ENCODE peak calls at places on chromosomes 5 and 9, in four cellular contexts. One of them, this sample, is unnamed.

GRCh38 chr9:82890865-82891264 is 172.1 kb downstream of the RASEF start:
- ATAC-seq in K562: no peak
- ATAC-seq in upper lobe of left lung: no peak
- ATAC-seq in HepG2: no peak
- ATAC-seq in this sample: no peak

GRCh38 chr9:13278368-13279246 is 885 bp downstream of the MPDZ start:
- ATAC-seq in K562: peak; percentile 77
- ATAC-seq in upper lobe of left lung: peak; percentile 77
- ATAC-seq in HepG2: peak; percentile 87
- ATAC-seq in this sample: peak; percentile 60

GRCh38 chr5:40700116-40700822 is 20.6 kb downstream of the PTGER4 start:
- ATAC-seq in K562: peak; percentile 49
- ATAC-seq in upper lobe of left lung: no peak
- ATAC-seq in HepG2: no peak
- ATAC-seq in this sample: no peak

GRCh38 chr5:121503111-121503840 is 348.4 kb upstream of the FTMT start:
- ATAC-seq in K562: no peak
- ATAC-seq in upper lobe of left lung: no peak
- ATAC-seq in HepG2: no peak
- ATAC-seq in this sample: no peak

GRCh38 chr9:19116391-19116790 is 10.9 kb downstream of the PLIN2 start:
- ATAC-seq in K562: peak; percentile 11
- ATAC-seq in upper lobe of left lung: no peak
- ATAC-seq in HepG2: no peak
- ATAC-seq in this sample: peak; percentile 32

GRCh38 chr5:140429724-140430123 is 28.1 kb downstream of the ANKHD1 start:
- ATAC-seq in K562: peak; percentile 9
- ATAC-seq in upper lobe of left lung: no peak
- ATAC-seq in HepG2: no peak
- ATAC-seq in this sample: no peak

GRCh38 chr5:88248743-88249540 is 19.7 kb downstream of the TMEM161B start:
- ATAC-seq in K562: no peak
- ATAC-seq in upper lobe of left lung: no peak
- ATAC-seq in HepG2: no peak
- ATAC-seq in this sample: no peak

GRCh38 chr5:113678202-113678601 is 164.7 kb downstream of the YTHDC2 start:
- ATAC-seq in K562: no peak
- ATAC-seq in upper lobe of left lung: no peak
- ATAC-seq in HepG2: no peak
- ATAC-seq in this sample: no peak

GRCh38 chr9:107730691-107731090 is 241.1 kb upstream of the KLF4 start:
- ATAC-seq in K562: no peak
- ATAC-seq in upper lobe of left lung: no peak
- ATAC-seq in HepG2: no peak
- ATAC-seq in this sample: no peak

GRCh38 chr5:55446690-55447351 is 87.9 kb downstream of the PLPP1 start:
- ATAC-seq in K562: no peak
- ATAC-seq in upper lobe of left lung: no peak
- ATAC-seq in HepG2: no peak
- ATAC-seq in this sample: no peak

GRCh38 chr5:18811616-18812015 is 1176.4 kb downstream of the CDH18 start:
- ATAC-seq in K562: no peak
- ATAC-seq in upper lobe of left lung: no peak
- ATAC-seq in HepG2: no peak
- ATAC-seq in this sample: no peak

GRCh38 chr5:163565931-163566608 is 60.7 kb downstream of the MAT2B start:
- ATAC-seq in K562: peak; percentile 60
- ATAC-seq in upper lobe of left lung: no peak
- ATAC-seq in HepG2: peak; percentile 94
- ATAC-seq in this sample: peak; percentile 41

GRCh38 chr9:108580021-108580439 is 275.8 kb downstream of the ACTL7B start:
- ATAC-seq in K562: no peak
- ATAC-seq in upper lobe of left lung: no peak
- ATAC-seq in HepG2: no peak
- ATAC-seq in this sample: no peak

GRCh38 chr5:90056911-90057705 is 352.4 kb downstream of the CETN3 start:
- ATAC-seq in K562: no peak
- ATAC-seq in upper lobe of left lung: no peak
- ATAC-seq in HepG2: no peak
- ATAC-seq in this sample: no peak

GRCh38 chr9:116626762-116627161 is 60.3 kb upstream of the TRIM32 start:
- ATAC-seq in K562: no peak
- ATAC-seq in upper lobe of left lung: no peak
- ATAC-seq in HepG2: no peak
- ATAC-seq in this sample: no peak

GRCh38 chr5:77444356-77444755 is 47.8 kb downstream of the WDR41 start:
- ATAC-seq in K562: no peak
- ATAC-seq in upper lobe of left lung: no peak
- ATAC-seq in HepG2: no peak
- ATAC-seq in this sample: no peak

GRCh38 chr9:113931140-113931539 is 55.0 kb downstream of the ZNF618 start:
- ATAC-seq in K562: no peak
- ATAC-seq in upper lobe of left lung: no peak
- ATAC-seq in HepG2: no peak
- ATAC-seq in this sample: no peak

GRCh38 chr9:98057095-98057799 is 715 bp downstream of the NANS start:
- ATAC-seq in K562: peak; percentile 5
- ATAC-seq in upper lobe of left lung: no peak
- ATAC-seq in HepG2: no peak
- ATAC-seq in this sample: no peak

GRCh38 chr5:67381240-67381875 is 184.8 kb upstream of the CD180 start:
- ATAC-seq in K562: no peak
- ATAC-seq in upper lobe of left lung: no peak
- ATAC-seq in HepG2: no peak
- ATAC-seq in this sample: no peak

GRCh38 chr9:76426807-76427419 is 32.1 kb upstream of the GCNT1 start:
- ATAC-seq in K562: no peak
- ATAC-seq in upper lobe of left lung: no peak
- ATAC-seq in HepG2: no peak
- ATAC-seq in this sample: no peak

GRCh38 chr5:38845555-38846378 is at the start of gene OSMR:
- ATAC-seq in K562: peak; percentile 68
- ATAC-seq in upper lobe of left lung: peak; percentile 98
- ATAC-seq in HepG2: peak; percentile 89
- ATAC-seq in this sample: peak; percentile 97

GRCh38 chr9:8395022-8395421 is 595.4 kb upstream of the DMAC1 start:
- ATAC-seq in K562: no peak
- ATAC-seq in upper lobe of left lung: no peak
- ATAC-seq in HepG2: no peak
- ATAC-seq in this sample: no peak
- TF ChIP-seq POLR2AphosphoS5 in K562: no peak
- TF ChIP-seq POLR2AphosphoS5 in upper lobe of left lung: no peak
- TF ChIP-seq POLR2AphosphoS5 in HepG2: no peak
- TF ChIP-seq POLR2AphosphoS5 in this sample: no peak

DNA sequence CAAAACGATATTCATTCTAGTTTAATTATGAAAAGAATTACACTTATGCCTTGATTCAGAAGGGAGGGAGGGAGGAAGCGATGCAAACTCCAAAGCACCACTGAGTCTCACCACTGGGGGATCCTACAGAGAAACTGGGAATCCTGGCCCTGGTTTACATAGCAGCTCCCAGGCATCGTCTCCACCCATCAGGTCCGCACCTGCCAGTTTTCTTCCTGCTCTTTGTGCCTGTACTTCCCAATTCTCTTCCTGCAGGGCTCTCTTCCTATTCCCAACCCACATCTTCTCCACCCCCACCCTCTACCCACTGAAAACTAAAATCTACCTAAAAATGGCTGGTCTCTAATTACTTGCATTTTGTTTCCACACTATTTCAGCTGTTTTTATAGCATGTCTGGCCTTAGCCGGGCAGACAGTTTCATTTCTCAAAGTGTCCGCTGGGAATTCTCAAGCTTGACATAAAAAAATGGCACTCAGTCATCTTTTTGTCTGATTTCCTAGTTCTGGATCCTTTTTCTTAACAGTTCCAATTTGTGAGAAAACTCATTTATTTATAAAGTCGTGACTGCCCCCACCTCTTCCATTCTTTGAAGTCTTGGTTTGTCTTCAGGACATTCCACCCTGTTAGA is 1.6 kb upstream of the TNIP1 start:
- ATAC-seq in K562: peak; percentile 20
- ATAC-seq in upper lobe of left lung: no peak
- ATAC-seq in HepG2: no peak
- ATAC-seq in this sample: no peak
- TF ChIP-seq CTCF in K562: peak; percentile 48
- TF ChIP-seq CTCF in upper lobe of left lung: peak; percentile 13
- TF ChIP-seq CTCF in HepG2: peak; percentile 18
- TF ChIP-seq CTCF in this sample: peak; percentile 34

DNA sequence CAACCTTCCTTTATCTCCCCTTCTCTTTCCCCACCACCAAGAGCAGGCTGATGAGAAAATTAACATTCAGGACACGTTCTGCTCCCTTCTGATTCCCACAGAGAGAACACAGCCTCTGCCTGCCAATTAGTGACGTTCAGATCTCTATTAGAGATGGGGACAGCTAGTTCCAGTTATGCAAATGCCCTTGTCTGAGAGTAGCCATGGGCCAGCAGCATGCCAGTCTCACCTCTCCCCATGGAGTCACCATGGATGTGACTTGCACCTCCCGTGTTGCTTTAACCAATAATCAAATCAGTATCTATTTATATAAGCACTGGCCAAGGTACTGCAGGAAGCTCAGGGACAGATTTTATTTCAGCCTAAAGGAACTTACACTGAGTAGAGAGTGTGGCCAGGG is 61.3 kb downstream of the KCNIP1 start:
- ATAC-seq in K562: no peak
- ATAC-seq in upper lobe of left lung: no peak
- ATAC-seq in HepG2: no peak
- ATAC-seq in this sample: no peak
- TF ChIP-seq EP300 in K562: no peak
- TF ChIP-seq EP300 in upper lobe of left lung: no peak
- TF ChIP-seq EP300 in HepG2: no peak
- TF ChIP-seq EP300 in this sample: no peak

GRCh38 chr9:95763006-95763405 is 112.5 kb upstream of the ERCC6L2 start:
- ATAC-seq in K562: no peak
- ATAC-seq in upper lobe of left lung: no peak
- ATAC-seq in HepG2: no peak
- ATAC-seq in this sample: no peak

GRCh38 chr9:95764920-95765319 is 110.6 kb upstream of the ERCC6L2 start:
- ATAC-seq in K562: no peak
- ATAC-seq in upper lobe of left lung: no peak
- ATAC-seq in HepG2: peak; percentile 77
- ATAC-seq in this sample: no peak

GRCh38 chr9:95763983-95764382 is 111.5 kb upstream of the ERCC6L2 start:
- ATAC-seq in K562: no peak
- ATAC-seq in upper lobe of left lung: no peak
- ATAC-seq in HepG2: no peak
- ATAC-seq in this sample: no peak

GRCh38 chr9:95762322-95762721 is 113.2 kb upstream of the ERCC6L2 start:
- ATAC-seq in K562: no peak
- ATAC-seq in upper lobe of left lung: no peak
- ATAC-seq in HepG2: no peak
- ATAC-seq in this sample: no peak

GRCh38 chr9:95764490-95764889 is 111.0 kb upstream of the ERCC6L2 start:
- ATAC-seq in K562: no peak
- ATAC-seq in upper lobe of left lung: no peak
- ATAC-seq in HepG2: peak; percentile 60
- ATAC-seq in this sample: no peak
- TF ChIP-seq POLR2AphosphoS5 in K562: no peak
- TF ChIP-seq POLR2AphosphoS5 in upper lobe of left lung: no peak
- TF ChIP-seq POLR2AphosphoS5 in HepG2: no peak
- TF ChIP-seq POLR2AphosphoS5 in this sample: no peak

GRCh38 chr9:96178153-96178552 is 123.8 kb downstream of the HSD17B3 start:
- ATAC-seq in K562: no peak
- ATAC-seq in upper lobe of left lung: no peak
- ATAC-seq in HepG2: no peak
- ATAC-seq in this sample: no peak

GRCh38 chr9:96175001-96175400 is 127.0 kb downstream of the HSD17B3 start:
- ATAC-seq in K562: no peak
- ATAC-seq in upper lobe of left lung: no peak
- ATAC-seq in HepG2: peak; percentile 86
- ATAC-seq in this sample: no peak

GRCh38 chr9:96177719-96178028 is 124.3 kb downstream of the HSD17B3 start:
- ATAC-seq in K562: no peak
- ATAC-seq in upper lobe of left lung: no peak
- ATAC-seq in HepG2: no peak
- ATAC-seq in this sample: no peak

GRCh38 chr9:96173640-96174039 is 128.3 kb downstream of the HSD17B3 start:
- ATAC-seq in K562: no peak
- ATAC-seq in upper lobe of left lung: no peak
- ATAC-seq in HepG2: no peak
- ATAC-seq in this sample: no peak

DNA sequence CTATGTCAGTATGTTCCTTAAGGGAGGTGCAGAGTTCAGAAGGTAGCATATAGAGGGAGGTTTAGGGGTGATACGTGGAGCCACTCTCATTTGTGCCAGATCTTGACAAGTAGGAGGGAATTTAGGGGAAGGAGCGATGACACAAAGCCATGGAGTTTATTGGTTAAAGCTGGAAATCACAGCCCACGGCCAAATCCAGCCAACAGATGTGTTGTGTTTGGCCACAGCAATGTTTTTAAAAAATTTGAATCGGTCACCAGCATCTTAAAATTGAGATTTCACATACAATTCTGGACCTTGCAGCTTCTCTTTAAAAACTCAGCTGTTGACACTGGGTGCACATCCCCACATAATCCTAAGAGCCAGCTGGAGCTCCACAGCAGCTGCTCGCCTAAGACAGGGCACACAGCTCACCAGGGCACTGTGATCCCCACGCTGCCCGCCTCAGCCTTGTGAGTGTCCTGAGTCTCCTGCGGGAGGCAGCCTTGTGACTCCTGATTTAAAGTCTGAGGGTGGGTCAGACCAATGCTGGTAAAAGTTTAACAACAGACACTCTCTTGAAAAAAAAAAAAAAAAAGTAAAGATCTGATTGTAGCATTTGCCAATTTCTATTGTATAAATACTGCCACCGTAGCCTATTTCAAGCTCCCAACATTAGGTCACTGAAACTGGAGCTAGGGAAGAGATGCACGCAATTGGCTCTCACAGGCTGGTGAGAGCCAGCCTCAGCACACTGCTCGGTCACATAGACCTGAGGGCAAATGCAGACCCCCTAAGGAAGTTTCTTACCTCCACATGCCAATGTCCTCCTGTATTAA is 124.9 kb downstream of the HSD17B3 start:
- ATAC-seq in K562: no peak
- ATAC-seq in upper lobe of left lung: peak; percentile 28
- ATAC-seq in HepG2: peak; percentile 54
- ATAC-seq in this sample: no peak
- TF ChIP-seq CTCF in K562: no peak
- TF ChIP-seq CTCF in upper lobe of left lung: no peak
- TF ChIP-seq CTCF in HepG2: no peak
- TF ChIP-seq CTCF in this sample: no peak

DNA sequence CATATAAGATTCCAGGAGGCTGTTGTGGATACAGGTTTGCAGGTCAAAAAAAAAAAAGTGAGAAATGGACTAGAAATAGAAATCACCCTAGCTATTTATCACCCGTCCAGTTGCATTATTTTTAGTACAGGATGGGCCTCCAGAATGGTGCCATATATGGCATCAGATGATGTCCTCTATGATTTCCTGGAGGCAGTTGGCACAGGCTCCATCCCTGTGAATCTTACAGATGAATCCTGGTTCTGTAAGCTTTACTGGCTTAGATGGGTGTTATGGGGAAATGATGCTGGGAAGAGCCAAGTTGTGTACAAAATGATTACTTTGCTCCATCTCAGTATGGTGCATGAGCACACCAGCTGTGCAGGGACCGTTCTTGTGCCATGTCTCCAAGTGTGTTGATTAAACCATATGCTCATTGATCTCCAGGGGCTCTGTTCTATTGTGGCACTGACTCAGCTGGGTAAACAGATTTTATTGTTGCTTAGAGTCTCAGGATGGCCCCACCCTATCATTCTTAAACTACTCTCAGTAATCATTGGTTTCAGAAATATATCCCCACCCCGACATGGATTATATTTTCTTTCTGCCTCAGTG is 755.7 kb downstream of the TLR4 start:
- ATAC-seq in K562: no peak
- ATAC-seq in upper lobe of left lung: no peak
- ATAC-seq in HepG2: no peak
- ATAC-seq in this sample: no peak
- TF ChIP-seq EP300 in K562: no peak
- TF ChIP-seq EP300 in upper lobe of left lung: no peak
- TF ChIP-seq EP300 in HepG2: no peak
- TF ChIP-seq EP300 in this sample: no peak

This sample was measured in gastroesophageal sphincter.